ENCODE peak calls at places on chromosomes 4 and X, in eight cellular contexts. F, E, C, H, R, J, P and Z are unnamed samples.

GRCh38 chr4:54085284-54085683 is 14.7 kb upstream of the GSX2 start:
- DNase-seq in F (no peak), E (peak; percentile 97), C (no peak), H (no peak), R (no peak), J (no peak), P (peak; percentile 84), Z (no peak)

GRCh38 chr4:174505892-174506291 is 16.4 kb downstream of the HPGD start:
- DNase-seq in F (no peak), E (no peak), C (no peak), H (no peak), R (no peak), J (no peak), P (no peak), Z (no peak)

GRCh38 chr4:113699772-113700171 is 61.8 kb downstream of the CAMK2D start:
- DNase-seq in F (no peak), E (peak; percentile 50), C (no peak), H (no peak), R (no peak), J (no peak), P (no peak), Z (no peak)

GRCh38 chr4:74402692-74403460 is 37.9 kb downstream of the EREG start:
- DNase-seq in F (no peak), E (no peak), C (no peak), H (no peak), R (no peak), J (no peak), P (no peak), Z (no peak)

GRCh38 chr4:7107166-7107905 is 39.5 kb upstream of the GRPEL1 start:
- DNase-seq in F (no peak), E (no peak), C (no peak), H (no peak), R (no peak), J (no peak), P (no peak), Z (no peak)

GRCh38 chr4:83083925-83084475 is 30.5 kb downstream of the PLAC8 start:
- DNase-seq in F (no peak), E (no peak), C (no peak), H (no peak), R (no peak), J (peak; percentile 57), P (peak; percentile 15), Z (no peak)

GRCh38 chr4:7183161-7183560 is 9.2 kb upstream of the SORCS2 start:
- DNase-seq in F (no peak), E (no peak), C (no peak), H (no peak), R (no peak), J (peak; percentile 19), P (no peak), Z (no peak)

GRCh38 chr4:112704991-112705845 is 68.3 kb downstream of the LARP7 start:
- DNase-seq in F (no peak), E (peak; percentile 59), C (peak; percentile 56), H (no peak), R (no peak), J (no peak), P (peak; percentile 56), Z (no peak)

GRCh38 chr4:168759959-168760527 is 250.0 kb downstream of the CBR4 start:
- DNase-seq in F (no peak), E (no peak), C (no peak), H (no peak), R (no peak), J (no peak), P (no peak), Z (no peak)

GRCh38 chrX:148049441-148049840 is 68.3 kb downstream of the FMR1NB start:
- DNase-seq in F (no peak), E (peak; percentile 45), C (no peak), H (peak; percentile 5), R (peak; percentile 12), J (no peak), P (peak; percentile 51), Z (no peak)

GRCh38 chrX:84340981-84341380 is 153.0 kb upstream of the RPS6KA6 start:
- DNase-seq in F (no peak), E (peak; percentile 70), C (no peak), H (no peak), R (no peak), J (no peak), P (no peak), Z (no peak)

GRCh38 chr4:6198768-6199343 is 1.5 kb downstream of the JAKMIP1 start:
- DNase-seq in F (no peak), E (no peak), C (peak; percentile 54), H (no peak), R (no peak), J (peak; percentile 25), P (peak; percentile 7), Z (no peak)

GRCh38 chrX:134435894-134436293 is 24.1 kb upstream of the HPRT1 start:
- DNase-seq in F (no peak), E (no peak), C (no peak), H (no peak), R (no peak), J (no peak), P (no peak), Z (no peak)

GRCh38 chrX:81174286-81174685 is 27.4 kb downstream of the HMGN5 start:
- DNase-seq in F (no peak), E (peak; percentile 32), C (no peak), H (no peak), R (no peak), J (no peak), P (peak; percentile 35), Z (no peak)

GRCh38 chrX:30865612-30866011 is 23.4 kb downstream of the TAB3 start:
- DNase-seq in F (no peak), E (no peak), C (no peak), H (no peak), R (no peak), J (no peak), P (no peak), Z (no peak)

GRCh38 chrX:133258481-133258880 is 40.3 kb upstream of the TFDP3 start:
- DNase-seq in F (no peak), E (peak; percentile 4), C (no peak), H (no peak), R (no peak), J (no peak), P (no peak), Z (no peak)

GRCh38 chr4:78656968-78657445 is 105.4 kb downstream of the ANXA3 start:
- DNase-seq in F (no peak), E (no peak), C (no peak), H (no peak), R (no peak), J (peak; percentile 13), P (peak; percentile 17), Z (no peak)

GRCh38 chr4:19047481-19047880 is 1025.9 kb upstream of the LCORL start:
- DNase-seq in F (no peak), E (peak; percentile 20), C (no peak), H (no peak), R (no peak), J (no peak), P (no peak), Z (no peak)

GRCh38 chr4:157014621-157015591 is 43.3 kb upstream of the PDGFC start:
- DNase-seq in F (no peak), E (peak; percentile 93), C (no peak), H (no peak), R (no peak), J (no peak), P (peak; percentile 90), Z (no peak)

GRCh38 chrX:52933976-52934703 is 24.2 kb downstream of the FAM156A start:
- DNase-seq in F (no peak), E (no peak), C (no peak), H (no peak), R (no peak), J (no peak), P (no peak), Z (no peak)

GRCh38 chr4:185142563-185142910 is 529 bp upstream of the SLC25A4 start:
- DNase-seq in F (no peak), E (no peak), C (no peak), H (no peak), R (no peak), J (no peak), P (no peak), Z (no peak)

GRCh38 chr4:151541438-151542071 is 132.6 kb downstream of the FHIP1A start:
- DNase-seq in F (no peak), E (peak; percentile 98), C (no peak), H (no peak), R (peak; percentile 96), J (no peak), P (peak; percentile 78), Z (no peak)

GRCh38 chr4:80307774-80308465 is 27.6 kb upstream of the CFAP299 start:
- DNase-seq in F (no peak), E (peak; percentile 79), C (no peak), H (no peak), R (peak; percentile 79), J (no peak), P (peak; percentile 52), Z (no peak)

GRCh38 chr4:41120297-41121217 is 93.8 kb downstream of the APBB2 start:
- DNase-seq in F (no peak), E (peak; percentile 71), C (no peak), H (no peak), R (no peak), J (no peak), P (peak; percentile 93), Z (no peak)

GRCh38 chrX:2387614-2388239 is 113.0 kb downstream of the DHRSX start:
- DNase-seq in F (no peak), E (no peak), C (no peak), H (no peak), R (no peak), J (no peak), P (peak; percentile 39), Z (no peak)

GRCh38 chrX:22340022-22340616 is 67.4 kb downstream of the CBLL2 start:
- DNase-seq in F (no peak), E (peak; percentile 10), C (no peak), H (no peak), R (no peak), J (no peak), P (no peak), Z (no peak)